ENCODE peak calls at places on chromosomes 13 and 19, in ten cellular contexts. B, F, Z, I, W, K, T, D, X and J are unnamed samples. For H3K9me3, the result is how much of the 10 kb centered on the place peaks cover.

GRCh38 chr13:73268306-73268705 is 209.5 kb downstream of the KLF5 start:
- DNase-seq in K (no peak), I (no peak), F (no peak), Z (no peak), W (no peak), T (no peak), D (no peak), X (no peak), B (no peak), J (no peak)

GRCh38 chr13:24267283-24267682 is 42.1 kb upstream of the C1QTNF9 start:
- DNase-seq in D (no peak), I (no peak), T (no peak), B (no peak), Z (no peak), K (no peak), W (no peak), F (no peak), X (no peak), J (no peak)

GRCh38 chr13:30802953-30803478 is 67.7 kb downstream of the ALOX5AP start:
- DNase-seq in I (peak), B (peak), Z (peak), T (peak), W (peak), K (peak), F (peak), D (peak), X (peak), J (peak)

GRCh38 chr13:53778937-53779336 is 750.3 kb downstream of the OLFM4 start:
- DNase-seq in W (no peak), T (no peak), K (no peak), F (no peak), X (no peak), B (no peak), I (no peak), D (no peak), Z (no peak), J (no peak)

GRCh38 chr13:95352486-95352885 is 51.2 kb upstream of the ABCC4 start:
- DNase-seq in D (no peak), Z (no peak), F (no peak), T (no peak), W (no peak), I (no peak), K (no peak), X (no peak), B (no peak), J (no peak)

GRCh38 chr13:110575322-110576069 is 14.0 kb upstream of the RAB20 start:
- DNase-seq in K (no peak), B (peak), F (no peak), X (no peak), I (peak), T (peak), Z (peak), W (no peak), D (peak), J (no peak)

GRCh38 chr13:79516590-79516989 is 35.6 kb downstream of the NDFIP2 start:
- DNase-seq in I (no peak), B (no peak), W (no peak), K (no peak), Z (no peak), D (no peak), T (no peak), X (no peak), F (no peak), J (no peak)

GRCh38 chr13:41268764-41269163 is 5.4 kb upstream of the MTRF1 start:
- DNase-seq in I (no peak), T (no peak), B (peak), W (no peak), X (no peak), Z (no peak), D (no peak), K (no peak), F (no peak), J (no peak)

GRCh38 chr13:98878421-98879126 is 99.3 kb downstream of the DOCK9 start:
- DNase-seq in B (no peak), T (no peak), F (no peak), X (no peak), W (no peak), Z (no peak), K (no peak), I (no peak), D (no peak), J (no peak)

GRCh38 chr19:18470153-18470552 is 32.2 kb upstream of the ISYNA1 start:
- DNase-seq in D (no peak), F (no peak), K (no peak), T (no peak), I (peak), W (no peak), B (peak), X (no peak), Z (peak), J (no peak)

GRCh38 chr19:49793561-49793840 is 19.6 kb downstream of the FUZ start:
- DNase-seq in F (no peak), T (peak), W (no peak), X (no peak), I (no peak), D (no peak), B (no peak), Z (no peak), K (no peak), J (no peak)

GRCh38 chr19:2246801-2247361 is 2.2 kb upstream of the AMH start:
- DNase-seq in D (no peak), W (peak), Z (peak), T (peak), I (no peak), X (no peak), F (no peak), B (no peak), K (no peak), J (no peak)

GRCh38 chr19:10782795-10783194 is 53.2 kb downstream of the TMED1 start:
- DNase-seq in K (no peak), Z (peak), B (no peak), I (peak), D (no peak), X (no peak), T (no peak), W (no peak), F (no peak), J (no peak)

GRCh38 chr13:68813397-68813796 is 1294.2 kb upstream of the ATXN8OS start:
- DNase-seq in I (no peak), X (no peak), K (no peak), F (no peak), D (no peak), T (no peak), B (no peak), Z (no peak), W (no peak), J (no peak)

GRCh38 chr13:75643693-75644092 is 7.6 kb downstream of the LMO7 start:
- DNase-seq in X (no peak), Z (no peak), B (no peak), W (no peak), I (no peak), D (no peak), T (no peak), K (no peak), F (no peak), J (no peak)

GRCh38 chr19:41926861-41927809 is 1.1 kb downstream of the ERFL start:
- DNase-seq in T (no peak), D (no peak), K (no peak), Z (no peak), F (no peak), I (no peak), X (no peak), B (no peak), W (no peak), J (no peak)

GRCh38 chr19:46818812-46819211 is 30.4 kb upstream of the SLC1A5 start:
- DNase-seq in K (no peak), D (no peak), F (no peak), T (no peak), Z (no peak), B (no peak), I (no peak), W (no peak), X (no peak), J (no peak)

GRCh38 chr19:6480843-6481415 is 658 bp downstream of the DENND1C start:
- DNase-seq in D (no peak), T (no peak), B (no peak), W (no peak), F (no peak), Z (no peak), I (no peak), X (no peak), K (no peak), J (no peak)

GRCh38 chr13:41065098-41065497 is 3.8 kb downstream of the WBP4 start:
- DNase-seq in T (no peak), D (no peak), K (peak), Z (no peak), I (no peak), X (no peak), B (no peak), W (no peak), F (no peak), J (no peak)

GRCh38 chr19:1648156-1648925 is 4.1 kb downstream of the TCF3 start:
- DNase-seq in T (no peak), K (no peak), F (no peak), D (no peak), Z (no peak), X (no peak), B (no peak), I (no peak), W (no peak), J (no peak)

GRCh38 chr13:112071011-112071901 is 4.3 kb downstream of the SOX1 start:
- DNase-seq in I (no peak), Z (no peak), K (no peak), B (peak), D (no peak), F (no peak), W (no peak), X (no peak), T (no peak), J (no peak)

GRCh38 chr13:51047434-51048165 is 63.5 kb downstream of the C13orf42 start:
- DNase-seq in F (no peak), D (no peak), W (no peak), B (no peak), Z (no peak), I (no peak), X (no peak), K (no peak), T (no peak), J (no peak)

DNA sequence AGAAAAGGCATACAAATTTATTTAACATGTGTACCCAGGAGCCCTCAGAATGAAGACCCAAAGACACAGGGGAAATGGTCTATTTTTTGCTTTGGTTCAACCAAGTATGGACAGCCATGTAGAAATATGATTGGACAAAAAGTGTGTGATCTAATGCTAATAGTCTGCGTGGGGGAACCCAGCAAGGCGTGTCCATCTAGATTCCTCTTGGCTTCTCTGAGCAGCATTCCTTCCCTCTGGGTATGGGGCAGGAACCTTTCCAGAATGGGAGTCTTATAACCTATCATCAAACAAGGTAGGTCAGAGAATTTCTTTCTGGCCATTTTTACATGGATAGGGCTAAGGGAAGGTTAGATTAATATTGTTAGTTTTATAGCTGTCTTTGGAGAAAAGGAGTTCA is 698.2 kb downstream of the FGF9 start:
- DNase-seq in F (no peak), W (no peak), Z (no peak), K (no peak), D (no peak), I (no peak), X (no peak), T (no peak), B (no peak), J (no peak)
- H3K9me3 ChIP-seq in F (under half), W (under half), Z (under half), K (under half), D (under half), I (half or more), X (under half), T (under half), B (under half), J (under half)

GRCh38 chr19:23764781-23765180 is 6.1 kb upstream of the ZNF681 start:
- DNase-seq in X (no peak), W (no peak), K (no peak), Z (no peak), T (no peak), B (no peak), I (no peak), F (no peak), D (no peak), J (no peak)
- H3K9me3 ChIP-seq in X (under half), W (under half), K (under half), Z (under half), T (under half), B (under half), I (under half), F (under half), D (under half), J (under half)

GRCh38 chr19:51977346-51977745 is 9.3 kb downstream of the ZNF350 start:
- DNase-seq in Z (no peak), W (no peak), K (no peak), I (no peak), F (no peak), B (no peak), T (no peak), D (no peak), X (no peak), J (no peak)

GRCh38 chr19:51971624-51972023 is 15.0 kb downstream of the ZNF350 start:
- DNase-seq in W (no peak), K (no peak), D (no peak), T (no peak), F (no peak), Z (no peak), X (no peak), B (peak), I (no peak), J (no peak)

GRCh38 chr19:51980116-51980736 is 6.4 kb downstream of the ZNF350 start:
- DNase-seq in I (no peak), T (no peak), Z (no peak), F (no peak), K (no peak), W (no peak), B (no peak), X (no peak), D (no peak), J (no peak)

GRCh38 chr19:51978882-51979281 is 7.8 kb downstream of the ZNF350 start:
- DNase-seq in T (no peak), K (no peak), D (no peak), F (no peak), W (no peak), B (no peak), Z (no peak), I (no peak), X (no peak), J (no peak)

GRCh38 chr19:51976852-51977251 is 9.8 kb downstream of the ZNF350 start:
- DNase-seq in X (no peak), D (no peak), W (no peak), Z (no peak), T (no peak), I (no peak), K (no peak), F (no peak), B (no peak), J (no peak)
- H3K9me3 ChIP-seq in X (half or more), D (under half), W (under half), Z (half or more), T (half or more), I (half or more), K (under half), F (half or more), B (under half), J (half or more)

GRCh38 chr19:22422220-22422619 is at the start of gene ZNF98:
- DNase-seq in X (no peak), F (no peak), D (peak), B (no peak), T (peak), Z (peak), W (peak), K (no peak), I (no peak), J (no peak)
- H3K9me3 ChIP-seq in X (under half), F (under half), D (under half), B (under half), T (under half), Z (under half), W (under half), K (half or more), I (half or more), J (under half)

GRCh38 chr19:9752701-9753443 is 15.7 kb downstream of the ZNF846 start:
- DNase-seq in K (no peak), I (no peak), Z (no peak), B (no peak), D (no peak), W (no peak), T (no peak), X (no peak), F (no peak), J (no peak)
- H3K9me3 ChIP-seq in K (under half), I (half or more), Z (under half), B (under half), D (under half), W (under half), T (under half), X (under half), F (under half), J (under half)

GRCh38 chr19:39057615-39058014 is 25.3 kb upstream of the FBXO27 start:
- DNase-seq in D (no peak), I (no peak), X (no peak), T (no peak), B (no peak), K (no peak), W (no peak), Z (no peak), F (no peak), J (no peak)

GRCh38 chr19:39053276-39054090 is 21.1 kb upstream of the FBXO27 start:
- DNase-seq in K (no peak), F (no peak), W (no peak), Z (no peak), B (no peak), T (no peak), I (no peak), D (no peak), X (no peak), J (no peak)

GRCh38 chr19:39054091-39054470 is 21.7 kb upstream of the FBXO27 start:
- DNase-seq in T (no peak), I (no peak), W (no peak), Z (no peak), F (no peak), K (no peak), X (no peak), D (no peak), B (no peak), J (no peak)

GRCh38 chr19:39052243-39052746 is 19.9 kb upstream of the FBXO27 start:
- DNase-seq in W (peak), Z (peak), T (peak), X (peak), D (peak), F (peak), I (peak), K (peak), B (peak), J (peak)

GRCh38 chr19:39052846-39053245 is 20.5 kb upstream of the FBXO27 start:
- DNase-seq in W (no peak), F (no peak), X (no peak), K (no peak), D (no peak), B (no peak), T (no peak), I (no peak), Z (no peak), J (no peak)
- H3K9me3 ChIP-seq in W (under half), F (under half), X (under half), K (under half), D (under half), B (under half), T (under half), I (under half), Z (under half), J (under half)

GRCh38 chr19:44255705-44256411 is 3.8 kb upstream of the ZNF233 start:
- DNase-seq in B (no peak), Z (no peak), F (no peak), X (no peak), W (no peak), K (no peak), D (no peak), I (no peak), T (no peak), J (no peak)
- H3K9me3 ChIP-seq in B (under half), Z (half or more), F (half or more), X (half or more), W (under half), K (under half), D (under half), I (half or more), T (half or more), J (under half)

GRCh38 chr13:76729690-76730089 is 156.5 kb downstream of the KCTD12 start:
- DNase-seq in K (no peak), D (no peak), W (no peak), X (no peak), F (no peak), B (no peak), Z (no peak), T (no peak), I (no peak), J (no peak)
- H3K9me3 ChIP-seq in K (under half), D (under half), W (under half), X (under half), F (under half), B (under half), Z (under half), T (under half), I (under half), J (under half)